ENCODE peak calls at places on chromosomes 3 and 15, in four cellular contexts. X is activated gamma-delta T cell treated with Interleukin-2 at 50 U/mL for 16 hours, P is NCI-H748 treated with DMSO at 0.1 percent for 48 hours, V is ELF-1. F is an unnamed sample.

GRCh38 chr15:70584838-70585706 is 178.3 kb downstream of the UACA start:
- DNase-seq in X (peak; percentile 20), P (no peak), V (peak; percentile 91), F (no peak)

GRCh38 chr3:6807967-6808588 is 52.8 kb upstream of the GRM7 start:
- DNase-seq in X (no peak), P (no peak), V (no peak), F (no peak)

GRCh38 chr15:100189849-100190248 is 151.9 kb downstream of the ADAMTS17 start:
- DNase-seq in X (no peak), P (no peak), V (no peak), F (no peak)

GRCh38 chr15:74937602-74938371 is at the start of gene COX5A:
- DNase-seq in X (peak; percentile 88), P (peak; percentile 65), V (peak; percentile 98), F (peak; percentile 97)

GRCh38 chr3:74614133-74614967 is at the start of gene CNTN3:
- DNase-seq in X (no peak), P (no peak), V (peak; percentile 1), F (no peak)

GRCh38 chr15:59622289-59622688 is 10.7 kb downstream of the GCNT3 start:
- DNase-seq in X (peak; percentile 6), P (peak; percentile 24), V (peak; percentile 72), F (no peak)

GRCh38 chr3:120498947-120499346 is 48.2 kb upstream of the FSTL1 start:
- DNase-seq in X (no peak), P (no peak), V (peak; percentile 18), F (peak; percentile 62)

GRCh38 chr15:25088261-25088790 is 133.5 kb downstream of the SNRPN start:
- DNase-seq in X (no peak), P (no peak), V (no peak), F (peak; percentile 38)

GRCh38 chr3:113499081-113499480 is 15.9 kb downstream of the SPICE1 start:
- DNase-seq in X (no peak), P (no peak), V (no peak), F (no peak)

F was measured in right atrium auricular region.